ENCODE peak calls at places on chromosome 9, in ten cellular contexts. E is cardiac muscle cell, C is adrenal gland, N is type B pancreatic cell, Y is nephron progenitor cell, D is brain microvascular endothelial cell, T is sigmoid colon, J is endodermal cell, K is lower lobe of right lung, G is ovary. U is an unnamed sample.
A peak's percentile ranks its signal among the peaks of the same experiment; 100 is the strongest.

GRCh38 chr9:69058101-69058500 is 22.5 kb downstream of the FXN start:
- DNase-seq in E (no peak), C (no peak), N (no peak), Y (no peak), D (no peak), T (no peak), J (no peak), K (no peak), G (no peak), U (no peak)

GRCh38 chr9:33129886-33130284 is 37.3 kb downstream of the B4GALT1 start:
- DNase-seq in E (no peak), C (no peak), N (no peak), Y (no peak), D (no peak), T (peak; percentile 44), J (no peak), K (no peak), G (no peak), U (no peak)

GRCh38 chr9:88959727-88960469 is 31.4 kb upstream of the S1PR3 start:
- DNase-seq in E (no peak), C (no peak), N (no peak), Y (no peak), D (no peak), T (no peak), J (no peak), K (no peak), G (no peak), U (no peak)

GRCh38 chr9:87579761-87580626 is 82.3 kb downstream of the DAPK1 start:
- DNase-seq in E (no peak), C (no peak), N (no peak), Y (no peak), D (no peak), T (no peak), J (no peak), K (no peak), G (no peak), U (no peak)

GRCh38 chr9:127142931-127143464 is 20.6 kb upstream of the ANGPTL2 start:
- DNase-seq in E (no peak), C (no peak), N (no peak), Y (no peak), D (no peak), T (no peak), J (no peak), K (no peak), G (no peak), U (no peak)

GRCh38 chr9:72352911-72353388 is 12.1 kb downstream of the ZFAND5 start:
- DNase-seq in E (no peak), C (no peak), N (no peak), Y (no peak), D (no peak), T (no peak), J (no peak), K (no peak), G (no peak), U (no peak)

GRCh38 chr9:135963338-135963737 is 2.2 kb upstream of the UBAC1 start:
- DNase-seq in E (no peak), C (no peak), N (no peak), Y (no peak), D (no peak), T (no peak), J (no peak), K (no peak), G (no peak), U (no peak)

GRCh38 chr9:74742792-74743389 is 144.8 kb downstream of the TRPM6 start:
- DNase-seq in E (peak; percentile 54), C (peak; percentile 26), N (no peak), Y (peak; percentile 43), D (peak; percentile 27), T (no peak), J (peak; percentile 70), K (no peak), G (no peak), U (peak; percentile 2)

GRCh38 chr9:37676411-37676830 is 25.7 kb downstream of the FRMPD1 start:
- DNase-seq in E (no peak), C (no peak), N (no peak), Y (no peak), D (no peak), T (no peak), J (no peak), K (no peak), G (no peak), U (no peak)

GRCh38 chr9:127192744-127193143 is 70.3 kb upstream of the ANGPTL2 start:
- DNase-seq in E (no peak), C (no peak), N (no peak), Y (no peak), D (no peak), T (no peak), J (no peak), K (peak; percentile 1), G (no peak), U (no peak)

GRCh38 chr9:6973762-6974161 is 216.0 kb downstream of the KDM4C start:
- DNase-seq in E (no peak), C (no peak), N (no peak), Y (no peak), D (no peak), T (no peak), J (no peak), K (no peak), G (no peak), U (peak; percentile 5)

GRCh38 chr9:127754099-127754760 is 19.1 kb upstream of the TOR2A start:
- DNase-seq in E (peak; percentile 49), C (no peak), N (no peak), Y (peak; percentile 59), D (no peak), T (no peak), J (peak; percentile 90), K (no peak), G (no peak), U (no peak)

GRCh38 chr9:123238364-123238763 is 30.0 kb downstream of the STRBP start:
- DNase-seq in E (no peak), C (no peak), N (no peak), Y (no peak), D (no peak), T (no peak), J (no peak), K (no peak), G (no peak), U (no peak)

GRCh38 chr9:98515506-98516204 is 193.1 kb downstream of the GABBR2 start:
- DNase-seq in E (no peak), C (no peak), N (no peak), Y (no peak), D (no peak), T (no peak), J (no peak), K (no peak), G (no peak), U (no peak)

GRCh38 chr9:98517710-98518109 is 191.0 kb downstream of the GABBR2 start:
- DNase-seq in E (no peak), C (no peak), N (no peak), Y (no peak), D (no peak), T (no peak), J (no peak), K (no peak), G (no peak), U (no peak)

GRCh38 chr9:98516897-98517503 is 191.7 kb downstream of the GABBR2 start:
- DNase-seq in E (no peak), C (no peak), N (no peak), Y (no peak), D (no peak), T (no peak), J (no peak), K (no peak), G (no peak), U (no peak)

GRCh38 chr9:98514841-98515240 is 193.9 kb downstream of the GABBR2 start:
- DNase-seq in E (no peak), C (no peak), N (no peak), Y (no peak), D (no peak), T (no peak), J (no peak), K (no peak), G (no peak), U (no peak)

GRCh38 chr9:98516205-98516896 is 192.4 kb downstream of the GABBR2 start:
- DNase-seq in E (no peak), C (no peak), N (no peak), Y (no peak), D (no peak), T (no peak), J (no peak), K (no peak), G (no peak), U (no peak)
- TF ChIP-seq CTCF in E (no peak), C (no peak), N (no peak), Y (no peak), D (no peak), T (no peak), J (no peak), K (no peak), G (no peak), U (no peak)

GRCh38 chr9:91978739-91979414 is 28.8 kb upstream of the ROR2 start:
- DNase-seq in E (peak; percentile 56), C (no peak), N (no peak), Y (peak; percentile 29), D (peak; percentile 88), T (no peak), J (peak; percentile 88), K (no peak), G (no peak), U (no peak)
- TF ChIP-seq CTCF in E (peak; percentile 52), C (peak; percentile 45), N (peak; percentile 64), Y (peak; percentile 53), D (peak; percentile 64), T (no peak), J (peak; percentile 84), K (peak; percentile 27), G (no peak), U (peak; percentile 21)

DNA sequence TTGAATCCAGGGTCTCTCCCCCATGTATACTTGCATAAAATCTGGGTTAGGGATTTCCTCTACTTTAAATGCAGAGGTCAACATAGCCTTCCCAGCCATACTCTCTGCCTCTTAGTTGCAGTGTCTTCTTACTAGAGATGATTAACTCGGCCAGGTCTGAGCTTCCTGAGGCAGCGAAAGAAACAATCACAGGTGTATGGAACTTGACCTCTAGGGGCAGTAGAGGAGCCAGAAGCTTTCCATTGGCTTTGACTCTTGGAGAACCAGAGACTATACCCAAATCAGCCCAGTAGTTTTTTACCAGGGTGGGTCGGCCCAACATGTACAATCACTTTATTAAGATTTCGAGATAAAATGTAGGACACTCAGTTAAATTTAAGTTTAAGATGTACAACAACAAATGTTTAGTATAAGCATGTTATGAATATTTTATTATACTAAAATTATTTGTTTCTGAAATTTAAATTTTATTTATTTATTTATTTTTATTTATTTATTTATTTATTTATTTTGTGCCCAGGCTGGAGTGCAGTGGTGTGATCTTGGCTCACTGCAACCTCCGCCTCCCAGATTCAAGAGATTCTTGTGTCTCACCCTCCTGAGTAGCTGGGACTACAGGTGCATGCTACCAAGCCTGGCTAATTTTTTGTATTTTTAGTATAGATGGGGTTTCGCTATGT is 48.0 kb upstream of the DMRT3 start:
- DNase-seq in E (peak; percentile 53), C (no peak), N (no peak), Y (peak; percentile 21), D (no peak), T (no peak), J (peak; percentile 83), K (no peak), G (no peak), U (no peak)
- TF ChIP-seq CTCF in E (peak; percentile 44), C (no peak), N (peak; percentile 71), Y (peak; percentile 63), D (peak; percentile 29), T (no peak), J (peak; percentile 88), K (peak; percentile 36), G (no peak), U (peak; percentile 31)

DNA sequence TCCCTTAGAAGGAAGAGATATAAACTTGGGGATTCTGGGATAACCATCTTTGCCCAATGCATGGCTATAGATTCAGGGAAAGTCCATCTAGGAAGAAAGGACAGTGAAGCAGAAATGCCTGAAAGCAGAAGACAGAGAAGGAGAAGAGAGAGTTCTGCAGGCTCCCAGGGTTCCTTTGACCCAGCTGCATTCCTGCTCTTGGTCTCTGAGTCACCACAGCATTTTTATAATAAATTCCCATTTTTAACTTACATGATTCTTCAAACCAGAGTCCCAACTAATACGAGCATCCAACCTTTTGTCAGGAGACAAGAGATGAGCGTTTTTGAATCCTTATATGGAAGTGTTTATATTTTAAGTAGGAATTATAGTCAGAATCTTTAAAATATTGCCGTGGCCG is 12.0 kb upstream of the AOPEP start:
- DNase-seq in E (no peak), C (no peak), N (no peak), Y (no peak), D (peak; percentile 18), T (no peak), J (peak; percentile 14), K (no peak), G (no peak), U (no peak)
- TF ChIP-seq CTCF in E (no peak), C (no peak), N (no peak), Y (no peak), D (no peak), T (no peak), J (no peak), K (no peak), G (no peak), U (no peak)